ENCODE peak calls at places on chromosomes 5 and 9, in four cellular contexts. H is psoas muscle, M is right atrium auricular region, Q is endodermal cell. J is an unnamed sample.

GRCh38 chr5:54135042-54135441 is 175.3 kb downstream of the ARL15 start:
- DNase-seq in H (no peak), M (no peak), Q (no peak), J (no peak)

GRCh38 chr9:38017149-38017884 is 51.7 kb downstream of the SHB start:
- DNase-seq in H (peak), M (no peak), Q (peak), J (peak)

GRCh38 chr5:84718377-84718776 is 333.7 kb upstream of the EDIL3 start:
- DNase-seq in H (no peak), M (no peak), Q (no peak), J (no peak)

GRCh38 chr5:133370904-133371303 is 241.4 kb downstream of the FSTL4 start:
- DNase-seq in H (no peak), M (peak), Q (no peak), J (no peak)

GRCh38 chr5:96537386-96537785 is 104.3 kb upstream of the PCSK1 start:
- DNase-seq in H (no peak), M (no peak), Q (no peak), J (no peak)

GRCh38 chr9:129898205-129898604 is 62.9 kb downstream of the USP20 start:
- DNase-seq in H (no peak), M (no peak), Q (peak), J (no peak)

GRCh38 chr5:13251623-13252367 is 692.7 kb downstream of the DNAH5 start:
- DNase-seq in H (no peak), M (no peak), Q (peak), J (no peak)

GRCh38 chr5:141182248-141182647 is at the start of gene PCDHB16:
- DNase-seq in H (no peak), M (peak), Q (peak), J (no peak)

GRCh38 chr5:113212244-113212920 is 222.4 kb downstream of the TSSK1B start:
- DNase-seq in H (no peak), M (no peak), Q (peak), J (peak)

GRCh38 chr5:52476346-52476745 is 311.4 kb upstream of the ITGA1 start:
- DNase-seq in H (no peak), M (no peak), Q (no peak), J (no peak)

GRCh38 chr5:56077796-56078233 is 83.1 kb upstream of the IL6ST start:
- DNase-seq in H (no peak), M (no peak), Q (no peak), J (no peak)

DNA sequence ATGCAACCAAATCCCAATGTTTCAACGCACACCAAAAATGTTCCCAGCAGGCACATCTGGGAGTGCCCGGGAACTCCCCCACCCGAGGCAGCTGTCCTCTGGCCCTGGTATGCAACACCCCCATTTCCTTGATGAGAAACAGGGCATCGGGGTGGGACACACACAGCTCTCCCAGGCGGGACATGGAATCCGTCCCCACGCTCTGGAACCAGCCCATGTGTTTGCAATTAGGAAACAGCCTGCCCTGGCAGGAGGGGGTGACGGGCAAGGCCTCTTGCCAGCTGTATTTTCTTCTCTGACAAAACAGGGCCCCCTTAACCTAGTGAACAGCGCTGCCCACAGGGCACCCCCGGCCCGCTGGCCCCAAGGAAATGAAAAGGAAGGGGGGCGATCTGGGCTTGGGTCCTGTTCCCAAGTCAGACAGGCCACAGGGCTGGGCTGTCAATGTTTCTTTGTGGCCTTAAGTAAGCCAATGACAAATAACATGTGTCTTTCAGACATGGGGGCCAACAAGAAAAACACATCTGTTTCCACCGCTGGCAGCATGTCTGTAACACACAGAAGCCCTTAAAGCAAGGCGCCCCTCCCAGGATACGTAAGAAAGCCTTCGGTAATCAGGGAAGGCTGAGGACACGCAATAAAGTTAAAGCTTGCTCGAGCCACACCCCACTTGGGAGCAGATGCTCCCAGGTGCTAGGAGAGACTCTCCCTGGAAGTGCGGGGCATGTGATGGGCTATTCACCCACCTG is 125.3 kb downstream of the ROR2 start:
- DNase-seq in H (no peak), M (no peak), Q (no peak), J (no peak)
- H3K4me3 ChIP-seq in H (no peak), M (no peak), Q (no peak), J (no peak)

GRCh38 chr9:68975644-68976043 is 38.3 kb downstream of the PRKACG start:
- DNase-seq in H (no peak), M (no peak), Q (no peak), J (no peak)
- H3K4me3 ChIP-seq in H (peak), M (peak), Q (peak), J (no peak)

DNA sequence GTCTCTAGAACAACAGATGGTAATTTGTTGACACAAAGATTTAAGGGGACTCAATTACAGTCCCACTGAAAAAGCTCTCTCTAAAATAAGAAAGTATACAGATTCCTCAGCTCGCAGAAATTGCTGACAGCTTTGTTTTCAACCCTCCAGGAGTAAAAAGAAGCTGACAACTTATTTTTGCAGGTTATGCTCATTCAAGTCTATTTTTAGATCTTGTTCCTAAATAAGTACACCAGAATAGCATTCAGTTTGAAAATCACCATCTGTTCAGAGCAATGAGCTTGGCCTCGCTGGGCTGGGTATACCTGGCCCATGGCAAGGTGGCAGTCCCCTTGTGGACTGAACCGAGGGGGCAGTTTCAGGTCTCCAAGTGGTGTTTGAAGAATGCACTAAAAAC is 169.3 kb downstream of the AUH start:
- DNase-seq in H (peak), M (peak), Q (no peak), J (no peak)
- H3K4me3 ChIP-seq in H (peak), M (no peak), Q (no peak), J (no peak)

GRCh38 chr5:173641171-173641570 is 24.7 kb upstream of the BOD1 start:
- DNase-seq in H (no peak), M (no peak), Q (peak), J (no peak)
- H3K4me3 ChIP-seq in H (no peak), M (no peak), Q (no peak), J (no peak)